ENCODE peak calls at places on chromosomes 7 and 10, in five cellular contexts. C, J, N, E and Y are unnamed samples.

GRCh38 chr10:76139431-76139830 is 708.0 kb downstream of the LRMDA start:
- ATAC-seq in C (no peak), J (no peak), N (peak), E (no peak), Y (no peak)

GRCh38 chr7:157165987-157166386 is 27.3 kb downstream of the UBE3C start:
- ATAC-seq in C (no peak), J (no peak), N (no peak), E (no peak), Y (no peak)

GRCh38 chr10:118139321-118139720 is 92.6 kb upstream of the RAB11FIP2 start:
- ATAC-seq in C (no peak), J (no peak), N (no peak), E (no peak), Y (no peak)

GRCh38 chr10:107650939-107651338 is 486.4 kb upstream of the SORCS1 start:
- ATAC-seq in C (no peak), J (no peak), N (no peak), E (no peak), Y (no peak)

GRCh38 chr10:92640110-92640509 is 47.2 kb downstream of the KIF11 start:
- ATAC-seq in C (no peak), J (no peak), N (no peak), E (no peak), Y (no peak)

GRCh38 chr10:84204122-84204521 is 9.8 kb downstream of the CDHR1 start:
- ATAC-seq in C (no peak), J (no peak), N (no peak), E (no peak), Y (peak)

GRCh38 chr10:53574024-53574423 is 801.4 kb upstream of the MBL2 start:
- ATAC-seq in C (no peak), J (no peak), N (no peak), E (no peak), Y (no peak)

GRCh38 chr10:103145860-103146466 is 47.1 kb downstream of the NT5C2 start:
- ATAC-seq in C (peak), J (no peak), N (no peak), E (peak), Y (no peak)